ENCODE peak calls at places on chromosomes 2 and 18, in four cellular contexts. One of them, this sample, is unnamed.

GRCh38 chr2:27412419-27413152 is 3.2 kb upstream of the PPM1G start:
- DNase-seq in stomach: no peak
- DNase-seq in ascending aorta: no peak
- DNase-seq in adrenal gland: no peak
- DNase-seq in this sample: no peak

GRCh38 chr2:149029312-149029965 is 9.1 kb upstream of the LYPD6B start:
- DNase-seq in stomach: no peak
- DNase-seq in ascending aorta: no peak
- DNase-seq in adrenal gland: no peak
- DNase-seq in this sample: no peak

GRCh38 chr2:11539317-11540147 is 5.7 kb downstream of the GREB1 start:
- DNase-seq in stomach: peak; percentile 85
- DNase-seq in ascending aorta: no peak
- DNase-seq in adrenal gland: peak; percentile 50
- DNase-seq in this sample: peak; percentile 90

GRCh38 chr18:57921708-57922107 is 118.6 kb upstream of the ATP8B1 start:
- DNase-seq in stomach: no peak
- DNase-seq in ascending aorta: no peak
- DNase-seq in adrenal gland: no peak
- DNase-seq in this sample: no peak

GRCh38 chr2:189783451-189783926 is 650 bp downstream of the ORMDL1 start:
- DNase-seq in stomach: no peak
- DNase-seq in ascending aorta: no peak
- DNase-seq in adrenal gland: no peak
- DNase-seq in this sample: no peak

GRCh38 chr2:72090781-72091482 is 56.7 kb downstream of the CYP26B1 start:
- DNase-seq in stomach: peak; percentile 20
- DNase-seq in ascending aorta: no peak
- DNase-seq in adrenal gland: no peak
- DNase-seq in this sample: no peak

GRCh38 chr18:67662996-67663395 is 146.5 kb upstream of the DSEL start:
- DNase-seq in stomach: no peak
- DNase-seq in ascending aorta: no peak
- DNase-seq in adrenal gland: no peak
- DNase-seq in this sample: no peak

GRCh38 chr2:230661072-230661957 is 51.3 kb upstream of the CAB39 start:
- DNase-seq in stomach: no peak
- DNase-seq in ascending aorta: no peak
- DNase-seq in adrenal gland: no peak
- DNase-seq in this sample: no peak

GRCh38 chr2:3223080-3223923 is 154.3 kb downstream of the EIPR1 start:
- DNase-seq in stomach: no peak
- DNase-seq in ascending aorta: no peak
- DNase-seq in adrenal gland: no peak
- DNase-seq in this sample: no peak

GRCh38 chr18:23209031-23209430 is 73.7 kb downstream of the CABLES1 start:
- DNase-seq in stomach: no peak
- DNase-seq in ascending aorta: no peak
- DNase-seq in adrenal gland: no peak
- DNase-seq in this sample: no peak

GRCh38 chr2:172288603-172289002 is 138.8 kb upstream of the ITGA6 start:
- DNase-seq in stomach: peak; percentile 43
- DNase-seq in ascending aorta: no peak
- DNase-seq in adrenal gland: peak; percentile 57
- DNase-seq in this sample: peak; percentile 26

GRCh38 chr2:204114294-204114693 is 177.7 kb downstream of the ICOS start:
- DNase-seq in stomach: no peak
- DNase-seq in ascending aorta: no peak
- DNase-seq in adrenal gland: peak; percentile 73
- DNase-seq in this sample: no peak

GRCh38 chr2:10935953-10936942 is 24.5 kb downstream of the KCNF1 start:
- DNase-seq in stomach: no peak
- DNase-seq in ascending aorta: no peak
- DNase-seq in adrenal gland: peak; percentile 62
- DNase-seq in this sample: no peak

GRCh38 chr18:74456409-74457042 is 582 bp downstream of the DIPK1C start:
- DNase-seq in stomach: no peak
- DNase-seq in ascending aorta: no peak
- DNase-seq in adrenal gland: peak; percentile 13
- DNase-seq in this sample: no peak

GRCh38 chr2:216792222-216793001 is 67.5 kb downstream of the TNP1 start:
- DNase-seq in stomach: no peak
- DNase-seq in ascending aorta: peak; percentile 73
- DNase-seq in adrenal gland: peak; percentile 64
- DNase-seq in this sample: no peak

GRCh38 chr2:45709137-45709536 is 57.7 kb downstream of the PRKCE start:
- DNase-seq in stomach: no peak
- DNase-seq in ascending aorta: no peak
- DNase-seq in adrenal gland: peak; percentile 65
- DNase-seq in this sample: no peak

GRCh38 chr2:203759692-203760365 is 53.4 kb downstream of the CD28 start:
- DNase-seq in stomach: peak; percentile 56
- DNase-seq in ascending aorta: no peak
- DNase-seq in adrenal gland: peak; percentile 74
- DNase-seq in this sample: no peak

GRCh38 chr2:182302174-182302573 is 124.7 kb downstream of the PDE1A start:
- DNase-seq in stomach: no peak
- DNase-seq in ascending aorta: no peak
- DNase-seq in adrenal gland: no peak
- DNase-seq in this sample: no peak

GRCh38 chr18:8391068-8391467 is 218.2 kb upstream of the RAB12 start:
- DNase-seq in stomach: no peak
- DNase-seq in ascending aorta: no peak
- DNase-seq in adrenal gland: no peak
- DNase-seq in this sample: no peak

GRCh38 chr2:108823286-108823685 is 36.7 kb downstream of the CCDC138 start:
- DNase-seq in stomach: no peak
- DNase-seq in ascending aorta: no peak
- DNase-seq in adrenal gland: no peak
- DNase-seq in this sample: no peak

GRCh38 chr2:50658883-50659282 is 373.0 kb downstream of the NRXN1 start:
- DNase-seq in stomach: no peak
- DNase-seq in ascending aorta: no peak
- DNase-seq in adrenal gland: no peak
- DNase-seq in this sample: no peak

GRCh38 chr2:62222674-62223073 is 26.8 kb downstream of the B3GNT2 start:
- DNase-seq in stomach: no peak
- DNase-seq in ascending aorta: no peak
- DNase-seq in adrenal gland: no peak
- DNase-seq in this sample: no peak

GRCh38 chr2:25362564-25363145 is 20.9 kb upstream of the DNMT3A start:
- DNase-seq in stomach: peak; percentile 60
- DNase-seq in ascending aorta: no peak
- DNase-seq in adrenal gland: peak; percentile 62
- DNase-seq in this sample: peak; percentile 41

GRCh38 chr2:162720559-162721271 is 117.9 kb downstream of the KCNH7 start:
- DNase-seq in stomach: no peak
- DNase-seq in ascending aorta: no peak
- DNase-seq in adrenal gland: no peak
- DNase-seq in this sample: no peak

GRCh38 chr2:44450806-44451205 is 89.1 kb downstream of the CAMKMT start:
- DNase-seq in stomach: no peak
- DNase-seq in ascending aorta: no peak
- DNase-seq in adrenal gland: no peak
- DNase-seq in this sample: no peak

GRCh38 chr2:48364100-48364499 is 165.9 kb upstream of the STON1 start:
- DNase-seq in stomach: no peak
- DNase-seq in ascending aorta: no peak
- DNase-seq in adrenal gland: no peak
- DNase-seq in this sample: no peak

GRCh38 chr2:113156278-113157107 is 17.3 kb upstream of the PSD4 start:
- DNase-seq in stomach: no peak
- DNase-seq in ascending aorta: no peak
- DNase-seq in adrenal gland: peak; percentile 70
- DNase-seq in this sample: no peak

GRCh38 chr2:113155331-113155730 is 18.4 kb upstream of the PSD4 start:
- DNase-seq in stomach: no peak
- DNase-seq in ascending aorta: no peak
- DNase-seq in adrenal gland: peak; percentile 23
- DNase-seq in this sample: no peak

GRCh38 chr2:113157897-113158753 is 15.6 kb upstream of the PSD4 start:
- DNase-seq in stomach: no peak
- DNase-seq in ascending aorta: no peak
- DNase-seq in adrenal gland: peak; percentile 57
- DNase-seq in this sample: no peak

GRCh38 chr2:113158884-113159553 is 14.8 kb upstream of the PSD4 start:
- DNase-seq in stomach: no peak
- DNase-seq in ascending aorta: no peak
- DNase-seq in adrenal gland: peak; percentile 35
- DNase-seq in this sample: no peak

DNA sequence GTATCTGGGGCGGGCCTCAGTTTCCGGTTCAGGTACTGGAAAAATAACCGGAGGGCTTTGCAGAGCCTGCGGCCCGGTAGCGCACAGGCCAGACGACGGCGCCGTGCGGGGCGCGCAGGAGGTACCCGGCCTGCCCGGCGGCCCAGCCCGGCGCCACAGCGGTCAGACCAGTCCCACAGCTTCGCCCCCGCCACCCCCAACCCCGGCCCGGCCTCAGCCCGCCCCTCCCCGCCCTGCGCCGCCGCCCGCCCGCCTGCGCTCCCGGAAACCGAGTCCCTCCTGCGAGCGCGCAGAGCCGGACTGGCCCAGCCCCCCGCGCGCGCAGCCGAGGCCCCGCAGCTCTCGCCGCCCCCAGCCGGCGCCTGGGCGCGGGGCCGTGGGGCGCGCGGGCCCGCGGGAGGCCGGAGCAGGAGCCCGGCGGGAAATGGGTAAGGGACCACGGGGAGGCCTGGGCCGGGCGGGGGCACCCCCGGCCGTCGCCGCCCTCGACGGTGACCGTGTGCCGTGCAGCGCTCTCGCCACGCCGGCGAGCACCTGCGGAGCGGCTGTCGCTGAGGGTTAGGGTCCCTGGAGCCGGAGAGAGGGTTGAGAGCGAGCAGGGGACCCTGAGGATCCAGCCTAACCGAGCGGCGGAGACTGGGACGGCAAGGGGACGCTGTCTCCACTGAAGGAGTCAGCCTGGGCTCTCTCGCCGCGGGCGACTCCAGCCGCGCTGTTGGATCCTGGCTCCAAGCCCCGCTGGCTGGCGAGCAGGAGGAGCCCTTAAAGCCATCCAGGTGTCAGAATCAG is 16.5 kb upstream of the PSD4 start:
- DNase-seq in stomach: peak; percentile 85
- DNase-seq in ascending aorta: no peak
- DNase-seq in adrenal gland: peak; percentile 66
- DNase-seq in this sample: no peak
- H3K27ac ChIP-seq in stomach: peak overlapping the region; percentile 97
- H3K27ac ChIP-seq in ascending aorta: no peak overlapping the region
- H3K27ac ChIP-seq in adrenal gland: peak overlapping the region; percentile 94
- H3K27ac ChIP-seq in this sample: no peak overlapping the region

GRCh38 chr2:237319086-237319820 is 94.7 kb downstream of the COL6A3 start:
- DNase-seq in stomach: no peak
- DNase-seq in ascending aorta: no peak
- DNase-seq in adrenal gland: no peak
- DNase-seq in this sample: no peak
- H3K27ac ChIP-seq in stomach: peak overlapping the region; percentile 87
- H3K27ac ChIP-seq in ascending aorta: no peak overlapping the region
- H3K27ac ChIP-seq in adrenal gland: no peak overlapping the region
- H3K27ac ChIP-seq in this sample: peak overlapping the region; percentile 35

GRCh38 chr2:177572236-177572671 is 179.7 kb downstream of the AGPS start:
- DNase-seq in stomach: no peak
- DNase-seq in ascending aorta: no peak
- DNase-seq in adrenal gland: no peak
- DNase-seq in this sample: no peak
- H3K27ac ChIP-seq in stomach: no peak overlapping the region
- H3K27ac ChIP-seq in ascending aorta: no peak overlapping the region
- H3K27ac ChIP-seq in adrenal gland: no peak overlapping the region
- H3K27ac ChIP-seq in this sample: no peak overlapping the region

GRCh38 chr18:2967820-2968219 is 45.1 kb downstream of the LPIN2 start:
- DNase-seq in stomach: no peak
- DNase-seq in ascending aorta: no peak
- DNase-seq in adrenal gland: no peak
- DNase-seq in this sample: no peak

GRCh38 chr18:2970344-2970743 is 42.6 kb downstream of the LPIN2 start:
- DNase-seq in stomach: no peak
- DNase-seq in ascending aorta: no peak
- DNase-seq in adrenal gland: no peak
- DNase-seq in this sample: no peak

GRCh38 chr18:2968559-2968958 is 44.4 kb downstream of the LPIN2 start:
- DNase-seq in stomach: no peak
- DNase-seq in ascending aorta: no peak
- DNase-seq in adrenal gland: no peak
- DNase-seq in this sample: no peak

GRCh38 chr18:2970762-2971659 is 41.9 kb downstream of the LPIN2 start:
- DNase-seq in stomach: no peak
- DNase-seq in ascending aorta: no peak
- DNase-seq in adrenal gland: no peak
- DNase-seq in this sample: no peak

GRCh38 chr18:2969695-2970094 is 43.2 kb downstream of the LPIN2 start:
- DNase-seq in stomach: no peak
- DNase-seq in ascending aorta: no peak
- DNase-seq in adrenal gland: no peak
- DNase-seq in this sample: no peak
- H3K27ac ChIP-seq in stomach: peak overlapping the region; percentile 74
- H3K27ac ChIP-seq in ascending aorta: no peak overlapping the region
- H3K27ac ChIP-seq in adrenal gland: peak overlapping the region; percentile 1
- H3K27ac ChIP-seq in this sample: no peak overlapping the region

GRCh38 chr2:75788154-75788553 is 77.4 kb upstream of the GCFC2 start:
- DNase-seq in stomach: no peak
- DNase-seq in ascending aorta: no peak
- DNase-seq in adrenal gland: no peak
- DNase-seq in this sample: no peak
- H3K27ac ChIP-seq in stomach: no peak overlapping the region
- H3K27ac ChIP-seq in ascending aorta: no peak overlapping the region
- H3K27ac ChIP-seq in adrenal gland: no peak overlapping the region
- H3K27ac ChIP-seq in this sample: no peak overlapping the region

DNA sequence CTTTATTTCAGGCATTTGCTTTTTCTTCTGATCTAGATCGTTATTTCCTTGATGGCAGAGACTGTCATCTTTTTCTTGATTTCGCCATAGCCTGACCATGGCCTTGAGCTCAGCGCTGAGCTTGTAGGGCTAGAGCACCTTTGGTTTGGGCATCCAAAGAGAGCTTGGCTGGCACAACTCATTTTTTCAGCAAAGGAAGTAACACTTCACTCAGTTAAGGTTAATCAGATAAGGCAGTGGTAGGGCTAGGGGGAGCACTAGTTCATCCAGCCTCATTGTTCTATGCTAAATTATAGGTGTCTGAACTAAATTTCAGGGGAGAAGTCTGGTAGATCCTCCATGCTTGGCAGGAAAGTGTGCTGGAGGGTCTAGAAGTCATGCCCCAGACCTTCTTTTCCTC is 125.0 kb downstream of the SETBP1 start:
- DNase-seq in stomach: no peak
- DNase-seq in ascending aorta: no peak
- DNase-seq in adrenal gland: no peak
- DNase-seq in this sample: no peak
- H3K27ac ChIP-seq in stomach: peak overlapping the region; percentile 85
- H3K27ac ChIP-seq in ascending aorta: no peak overlapping the region
- H3K27ac ChIP-seq in adrenal gland: no peak overlapping the region
- H3K27ac ChIP-seq in this sample: no peak overlapping the region

GRCh38 chr2:99337931-99338580 is 867 bp downstream of the EIF5B start:
- DNase-seq in stomach: no peak
- DNase-seq in ascending aorta: no peak
- DNase-seq in adrenal gland: no peak
- DNase-seq in this sample: no peak
- H3K27ac ChIP-seq in stomach: peak overlapping the region; percentile 95
- H3K27ac ChIP-seq in ascending aorta: peak overlapping the region; percentile 86
- H3K27ac ChIP-seq in adrenal gland: peak overlapping the region; percentile 96
- H3K27ac ChIP-seq in this sample: peak overlapping the region; percentile 10